ENCODE peak calls at places on chromosomes 2 and 18, in six cellular contexts. I is glutamatergic neuron, L is fibroblast of lung, S is H9, N is lower lobe of right lung, G is foreskin keratinocyte. X is an unnamed sample.
A peak's percentile ranks its signal among the peaks of the same experiment; 100 is the strongest.

GRCh38 chr18:58586886-58587285 is 42.0 kb downstream of the ALPK2 start:
- DNase-seq in I (no peak), L (no peak), S (no peak), N (no peak), G (no peak), X (no peak)

GRCh38 chr2:39506215-39506614 is 69.1 kb upstream of the MAP4K3 start:
- DNase-seq in I (no peak), L (no peak), S (no peak), N (no peak), G (no peak), X (no peak)

GRCh38 chr2:209577376-209578357 is 153.8 kb downstream of the MAP2 start:
- DNase-seq in I (no peak), L (peak; percentile 43), S (no peak), N (no peak), G (no peak), X (no peak)

GRCh38 chr2:218266316-218266979 is 3.5 kb downstream of the AAMP start:
- DNase-seq in I (no peak), L (no peak), S (no peak), N (no peak), G (no peak), X (no peak)

GRCh38 chr2:3426615-3427014 is 47.1 kb downstream of the TRAPPC12 start:
- DNase-seq in I (no peak), L (no peak), S (no peak), N (no peak), G (no peak), X (no peak)

GRCh38 chr2:3429068-3429610 is 49.6 kb downstream of the TRAPPC12 start:
- DNase-seq in I (no peak), L (no peak), S (no peak), N (no peak), G (no peak), X (no peak)

GRCh38 chr2:224492531-224492930 is 90.6 kb upstream of the FAM124B start:
- DNase-seq in I (no peak), L (no peak), S (no peak), N (no peak), G (no peak), X (no peak)

GRCh38 chr2:223993634-223994232 is 36.5 kb downstream of the MRPL44 start:
- DNase-seq in I (peak; percentile 72), L (peak; percentile 90), S (no peak), N (no peak), G (peak; percentile 51), X (peak; percentile 60)

GRCh38 chr2:173217106-173217840 is 137.4 kb upstream of the CDCA7 start:
- DNase-seq in I (no peak), L (no peak), S (no peak), N (no peak), G (no peak), X (no peak)

GRCh38 chr2:167190053-167190452 is 301.8 kb downstream of the XIRP2 start:
- DNase-seq in I (no peak), L (peak; percentile 87), S (no peak), N (no peak), G (no peak), X (no peak)

DNA sequence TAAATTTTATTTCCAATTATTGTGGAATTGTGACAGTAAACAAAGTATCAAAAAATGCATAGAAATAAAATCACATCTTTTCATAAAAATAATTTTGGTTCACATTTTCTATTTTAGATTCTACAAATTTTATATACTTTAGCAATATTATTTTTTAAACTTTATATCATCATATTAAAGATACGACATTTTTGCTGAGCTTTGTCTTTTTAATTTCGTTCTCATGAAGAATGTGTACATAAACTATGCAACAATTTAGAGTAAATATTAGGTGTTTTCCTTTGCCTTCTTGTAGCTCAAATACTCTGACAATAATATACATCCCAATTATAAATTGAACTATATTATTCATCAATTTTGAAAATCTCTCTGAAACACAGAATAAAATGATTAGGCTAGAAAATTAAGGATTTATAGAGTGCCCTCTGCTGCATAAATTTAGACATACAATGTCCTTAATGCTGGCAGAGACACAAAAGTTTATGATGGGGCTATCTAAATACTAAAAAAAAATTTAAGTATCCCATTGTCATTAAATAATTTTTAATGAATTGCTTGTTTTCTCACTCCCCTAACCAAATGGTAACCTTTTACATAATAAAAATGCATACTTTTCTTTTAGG is 45.7 kb downstream of the CCDC102B start:
- DNase-seq in I (no peak), L (peak; percentile 47), S (no peak), N (no peak), G (no peak), X (no peak)
- TF ChIP-seq CTCF in I (no peak), L (no peak), S (no peak), N (no peak), G (peak; percentile 34), X (peak; percentile 17)

GRCh38 chr2:54176577-54176976 is 61.2 kb downstream of the ACYP2 start:
- DNase-seq in I (peak; percentile 71), L (peak; percentile 65), S (peak; percentile 54), N (no peak), G (peak; percentile 34), X (peak; percentile 14)
- TF ChIP-seq CTCF in I (peak; percentile 11), L (peak; percentile 50), S (peak; percentile 69), N (peak; percentile 52), G (peak; percentile 51), X (peak; percentile 41)

DNA sequence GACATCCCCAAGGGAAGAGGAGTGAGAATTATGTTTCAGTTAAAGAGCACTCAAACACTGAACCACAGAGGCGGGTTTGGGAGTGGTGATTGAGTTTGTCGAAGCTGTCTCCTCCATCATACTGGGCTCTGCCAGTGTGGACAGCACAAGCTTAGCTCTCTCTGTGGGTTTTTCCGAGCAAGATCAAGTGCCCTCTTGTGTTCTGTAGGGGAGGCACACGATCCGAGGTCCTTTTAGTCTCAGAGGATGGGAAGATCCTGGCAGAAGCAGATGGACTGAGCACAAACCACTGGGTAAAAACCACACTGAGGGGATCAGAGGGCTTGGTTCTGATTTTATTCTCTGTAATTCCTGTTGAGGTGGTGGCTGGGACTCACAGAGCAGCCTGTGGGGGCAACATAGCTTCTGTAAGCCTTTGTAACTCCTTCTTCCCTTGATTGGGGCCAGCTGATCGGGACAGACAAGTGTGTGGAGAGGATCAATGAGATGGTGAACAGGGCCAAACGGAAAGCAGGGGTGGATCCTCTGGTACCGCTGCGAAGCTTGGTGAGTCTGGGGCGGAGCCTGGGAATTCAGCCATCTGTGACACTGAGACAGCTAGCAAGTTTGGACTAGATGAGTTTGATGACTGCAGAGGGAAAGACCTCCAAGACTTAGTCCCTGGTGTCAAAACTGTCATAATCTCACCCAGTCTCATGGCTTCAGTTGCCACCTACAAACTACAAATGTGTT is 2.0 kb downstream of the NAGK start:
- DNase-seq in I (peak; percentile 37), L (peak; percentile 24), S (peak; percentile 57), N (no peak), G (peak; percentile 68), X (no peak)
- TF ChIP-seq CTCF in I (peak; percentile 47), L (peak; percentile 44), S (peak; percentile 61), N (no peak), G (peak; percentile 61), X (peak; percentile 50)

GRCh38 chr2:102736607-102737409 is 25.0 kb upstream of the TMEM182 start:
- DNase-seq in I (peak; percentile 89), L (peak; percentile 53), S (peak; percentile 85), N (peak; percentile 93), G (peak; percentile 47), X (peak; percentile 75)
- TF ChIP-seq CTCF in I (no peak), L (no peak), S (no peak), N (no peak), G (no peak), X (peak; percentile 29)

DNA sequence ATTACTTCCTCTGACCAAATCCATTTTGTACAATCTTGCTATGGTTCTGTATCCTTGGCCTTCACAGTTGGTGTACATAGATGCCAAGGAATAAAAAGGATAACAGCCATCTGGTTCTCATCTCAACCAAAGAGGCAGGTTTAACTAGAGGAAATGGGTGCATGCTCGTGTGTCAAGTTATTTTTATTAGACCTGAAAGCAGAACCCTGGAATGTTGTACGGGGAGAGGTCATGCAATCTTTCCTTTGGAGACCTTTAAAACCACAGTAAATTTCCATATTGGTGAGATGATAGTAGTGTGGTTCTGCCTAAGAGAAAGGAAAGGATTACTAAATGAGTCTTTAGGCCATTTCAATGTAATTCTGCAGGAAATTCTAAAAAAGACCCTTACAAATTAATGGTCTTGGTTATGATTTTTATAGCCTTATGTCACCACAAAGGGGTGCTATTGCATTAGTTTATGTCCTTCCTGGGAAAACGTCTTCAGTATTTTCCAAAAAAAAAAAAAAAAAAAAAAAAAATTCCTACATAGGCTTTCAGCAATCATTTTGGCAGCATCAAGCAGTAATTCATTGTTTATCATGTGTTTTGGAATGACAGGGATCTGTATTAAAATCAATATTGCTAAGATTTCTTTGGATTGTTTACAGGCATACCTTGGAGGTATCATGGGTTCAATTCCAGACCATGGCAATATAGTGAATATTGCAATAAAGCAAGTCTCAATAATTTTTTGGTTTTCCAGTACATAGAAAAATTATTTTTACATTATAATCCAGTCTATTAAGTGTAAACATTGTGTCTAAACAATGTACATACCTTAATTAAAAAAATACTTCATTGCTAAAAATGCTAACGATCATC is 270.8 kb downstream of the NYAP2 start:
- DNase-seq in I (no peak), L (peak; percentile 81), S (no peak), N (no peak), G (peak; percentile 26), X (no peak)
- TF ChIP-seq CTCF in I (peak; percentile 66), L (no peak), S (peak; percentile 68), N (peak; percentile 40), G (peak; percentile 65), X (peak; percentile 78)

GRCh38 chr2:119319593-119319992 is 47.0 kb downstream of the C2orf76 start:
- DNase-seq in I (no peak), L (no peak), S (no peak), N (no peak), G (no peak), X (no peak)
- TF ChIP-seq CTCF in I (no peak), L (no peak), S (no peak), N (no peak), G (no peak), X (no peak)

GRCh38 chr2:27776097-27776496 is 4.6 kb downstream of the MRPL33 start:
- DNase-seq in I (no peak), L (peak; percentile 36), S (no peak), N (no peak), G (peak; percentile 72), X (no peak)
- TF ChIP-seq CTCF in I (no peak), L (no peak), S (no peak), N (no peak), G (no peak), X (no peak)

GRCh38 chr18:26547302-26548143 is 830 bp downstream of the KCTD1 start:
- DNase-seq in I (peak; percentile 85), L (peak; percentile 84), S (peak; percentile 86), N (peak; percentile 79), G (peak; percentile 81), X (peak; percentile 65)
- TF ChIP-seq CTCF in I (peak; percentile 29), L (peak; percentile 39), S (peak; percentile 73), N (peak; percentile 35), G (peak; percentile 75), X (peak; percentile 66)

GRCh38 chr18:55093808-55094207 is 134.5 kb upstream of the CCDC68 start:
- DNase-seq in I (no peak), L (no peak), S (no peak), N (no peak), G (no peak), X (no peak)

GRCh38 chr18:55093295-55093694 is 134.0 kb upstream of the CCDC68 start:
- DNase-seq in I (no peak), L (no peak), S (no peak), N (no peak), G (no peak), X (no peak)

GRCh38 chr18:55095579-55095978 is 136.3 kb upstream of the CCDC68 start:
- DNase-seq in I (no peak), L (no peak), S (no peak), N (no peak), G (no peak), X (no peak)

GRCh38 chr18:55097406-55098170 is 138.3 kb upstream of the CCDC68 start:
- DNase-seq in I (no peak), L (peak; percentile 11), S (no peak), N (no peak), G (peak; percentile 64), X (no peak)

GRCh38 chr18:55096261-55097026 is 137.2 kb upstream of the CCDC68 start:
- DNase-seq in I (peak; percentile 25), L (peak; percentile 65), S (peak; percentile 64), N (no peak), G (peak; percentile 46), X (no peak)
- TF ChIP-seq CTCF in I (no peak), L (peak; percentile 52), S (peak; percentile 60), N (peak; percentile 22), G (peak; percentile 64), X (peak; percentile 23)

X was measured in neural crest cell.